ENCODE peak calls at places on chromosome 17, in seven cellular contexts. One of them, this sample, is unnamed. For H3K4me1 and H3K9me3, the result is how much of the 10 kb centered on the place peaks cover.

GRCh38 chr17:50785942-50786570 is 18.7 kb upstream of the ANKRD40CL start:
- DNase-seq in GM23248: peak
- DNase-seq in CD4-positive, CD25-positive, alpha-beta regulatory T cell: no peak
- DNase-seq in right lobe of liver: peak
- DNase-seq in lower lobe of right lung: no peak
- DNase-seq in colonic mucosa: no peak
- DNase-seq in neural progenitor cell: no peak
- DNase-seq in this sample: no peak

GRCh38 chr17:8375738-8376259 is 705 bp downstream of the KRABD2 start:
- DNase-seq in GM23248: peak
- DNase-seq in CD4-positive, CD25-positive, alpha-beta regulatory T cell: no peak
- DNase-seq in right lobe of liver: no peak
- DNase-seq in lower lobe of right lung: no peak
- DNase-seq in colonic mucosa: peak
- DNase-seq in neural progenitor cell: peak
- DNase-seq in this sample: no peak

GRCh38 chr17:76716834-76717205 is 6.1 kb upstream of the MXRA7 start:
- DNase-seq in GM23248: peak
- DNase-seq in CD4-positive, CD25-positive, alpha-beta regulatory T cell: no peak
- DNase-seq in right lobe of liver: no peak
- DNase-seq in lower lobe of right lung: no peak
- DNase-seq in colonic mucosa: no peak
- DNase-seq in neural progenitor cell: no peak
- DNase-seq in this sample: no peak

GRCh38 chr17:48374650-48375230 is 55.3 kb downstream of the SKAP1 start:
- DNase-seq in GM23248: peak
- DNase-seq in CD4-positive, CD25-positive, alpha-beta regulatory T cell: no peak
- DNase-seq in right lobe of liver: peak
- DNase-seq in lower lobe of right lung: no peak
- DNase-seq in colonic mucosa: peak
- DNase-seq in neural progenitor cell: peak
- DNase-seq in this sample: peak

GRCh38 chr17:35726609-35727460 is 4.6 kb upstream of the RASL10B start:
- DNase-seq in GM23248: peak
- DNase-seq in CD4-positive, CD25-positive, alpha-beta regulatory T cell: no peak
- DNase-seq in right lobe of liver: no peak
- DNase-seq in lower lobe of right lung: no peak
- DNase-seq in colonic mucosa: peak
- DNase-seq in neural progenitor cell: no peak
- DNase-seq in this sample: no peak

GRCh38 chr17:17913695-17914332 is 58.4 kb downstream of the TOM1L2 start:
- DNase-seq in GM23248: peak
- DNase-seq in CD4-positive, CD25-positive, alpha-beta regulatory T cell: no peak
- DNase-seq in right lobe of liver: no peak
- DNase-seq in lower lobe of right lung: peak
- DNase-seq in colonic mucosa: peak
- DNase-seq in neural progenitor cell: peak
- DNase-seq in this sample: no peak

GRCh38 chr17:16916557-16916920 is 55.4 kb downstream of the TNFRSF13B start:
- DNase-seq in GM23248: no peak
- DNase-seq in CD4-positive, CD25-positive, alpha-beta regulatory T cell: no peak
- DNase-seq in right lobe of liver: no peak
- DNase-seq in lower lobe of right lung: peak
- DNase-seq in colonic mucosa: no peak
- DNase-seq in neural progenitor cell: no peak
- DNase-seq in this sample: no peak

GRCh38 chr17:51604299-51605020 is 344.1 kb downstream of the UTP18 start:
- DNase-seq in GM23248: no peak
- DNase-seq in CD4-positive, CD25-positive, alpha-beta regulatory T cell: no peak
- DNase-seq in right lobe of liver: no peak
- DNase-seq in lower lobe of right lung: no peak
- DNase-seq in colonic mucosa: no peak
- DNase-seq in neural progenitor cell: no peak
- DNase-seq in this sample: no peak

GRCh38 chr17:76997981-76998531 is 129.9 kb downstream of the MGAT5B start:
- DNase-seq in GM23248: no peak
- DNase-seq in CD4-positive, CD25-positive, alpha-beta regulatory T cell: peak
- DNase-seq in right lobe of liver: no peak
- DNase-seq in lower lobe of right lung: no peak
- DNase-seq in colonic mucosa: no peak
- DNase-seq in neural progenitor cell: no peak
- DNase-seq in this sample: peak

GRCh38 chr17:13244511-13244910 is 226.7 kb upstream of the ELAC2 start:
- DNase-seq in GM23248: peak
- DNase-seq in CD4-positive, CD25-positive, alpha-beta regulatory T cell: no peak
- DNase-seq in right lobe of liver: no peak
- DNase-seq in lower lobe of right lung: no peak
- DNase-seq in colonic mucosa: no peak
- DNase-seq in neural progenitor cell: no peak
- DNase-seq in this sample: no peak

GRCh38 chr17:77266891-77267341 is 126.1 kb downstream of the SEC14L1 start:
- DNase-seq in GM23248: peak
- DNase-seq in CD4-positive, CD25-positive, alpha-beta regulatory T cell: no peak
- DNase-seq in right lobe of liver: no peak
- DNase-seq in lower lobe of right lung: no peak
- DNase-seq in colonic mucosa: no peak
- DNase-seq in neural progenitor cell: peak
- DNase-seq in this sample: no peak

DNA sequence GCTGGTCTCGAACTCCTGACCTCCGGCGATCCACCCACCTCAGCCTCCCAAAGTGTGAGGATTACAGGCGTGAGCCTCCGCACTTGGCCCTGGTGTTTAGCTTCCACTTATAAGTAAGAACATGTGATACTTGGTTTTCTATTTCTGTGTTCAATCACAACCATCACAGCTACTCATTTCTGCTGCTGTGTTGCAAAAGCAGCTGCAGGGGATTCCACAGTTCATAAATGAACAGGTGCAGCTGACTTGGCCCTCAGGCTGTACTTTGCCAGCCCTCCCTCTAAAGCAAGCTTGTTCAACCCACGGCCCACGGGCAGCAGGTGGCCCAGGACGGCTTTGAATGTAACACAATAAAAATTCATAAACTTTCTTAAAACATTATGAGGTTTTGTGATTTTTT is 79.2 kb downstream of the SLC39A11 start:
- DNase-seq in GM23248: no peak
- DNase-seq in CD4-positive, CD25-positive, alpha-beta regulatory T cell: no peak
- DNase-seq in right lobe of liver: no peak
- DNase-seq in lower lobe of right lung: no peak
- DNase-seq in colonic mucosa: no peak
- DNase-seq in neural progenitor cell: no peak
- DNase-seq in this sample: no peak
- H3K4me1 ChIP-seq in GM23248: under half
- H3K4me1 ChIP-seq in CD4-positive, CD25-positive, alpha-beta regulatory T cell: under half
- H3K4me1 ChIP-seq in right lobe of liver: under half
- H3K4me1 ChIP-seq in lower lobe of right lung: under half
- H3K4me1 ChIP-seq in colonic mucosa: under half
- H3K4me1 ChIP-seq in neural progenitor cell: under half
- H3K4me1 ChIP-seq in this sample: under half

GRCh38 chr17:28963841-28964240 is 12.5 kb upstream of the PHF12 start:
- DNase-seq in GM23248: no peak
- DNase-seq in CD4-positive, CD25-positive, alpha-beta regulatory T cell: no peak
- DNase-seq in right lobe of liver: no peak
- DNase-seq in lower lobe of right lung: no peak
- DNase-seq in colonic mucosa: no peak
- DNase-seq in neural progenitor cell: no peak
- DNase-seq in this sample: no peak
- H3K27ac ChIP-seq in GM23248: no peak
- H3K27ac ChIP-seq in CD4-positive, CD25-positive, alpha-beta regulatory T cell: no peak
- H3K27ac ChIP-seq in right lobe of liver: no peak
- H3K27ac ChIP-seq in lower lobe of right lung: no peak
- H3K27ac ChIP-seq in colonic mucosa: no peak
- H3K27ac ChIP-seq in neural progenitor cell: no peak
- H3K27ac ChIP-seq in this sample: no peak

GRCh38 chr17:68387485-68387884 is 69.8 kb downstream of the WIPI1 start:
- DNase-seq in GM23248: no peak
- DNase-seq in CD4-positive, CD25-positive, alpha-beta regulatory T cell: no peak
- DNase-seq in right lobe of liver: no peak
- DNase-seq in lower lobe of right lung: no peak
- DNase-seq in colonic mucosa: no peak
- DNase-seq in neural progenitor cell: no peak
- DNase-seq in this sample: no peak
- H3K9me3 ChIP-seq in GM23248: under half
- H3K9me3 ChIP-seq in CD4-positive, CD25-positive, alpha-beta regulatory T cell: under half
- H3K9me3 ChIP-seq in right lobe of liver: under half
- H3K9me3 ChIP-seq in lower lobe of right lung: under half
- H3K9me3 ChIP-seq in colonic mucosa: under half
- H3K9me3 ChIP-seq in neural progenitor cell: under half
- H3K9me3 ChIP-seq in this sample: under half

GRCh38 chr17:57454729-57455062 is 198.4 kb downstream of the MSI2 start:
- DNase-seq in GM23248: no peak
- DNase-seq in CD4-positive, CD25-positive, alpha-beta regulatory T cell: no peak
- DNase-seq in right lobe of liver: no peak
- DNase-seq in lower lobe of right lung: no peak
- DNase-seq in colonic mucosa: no peak
- DNase-seq in neural progenitor cell: no peak
- DNase-seq in this sample: peak
- H3K4me1 ChIP-seq in GM23248: under half
- H3K4me1 ChIP-seq in CD4-positive, CD25-positive, alpha-beta regulatory T cell: half or more
- H3K4me1 ChIP-seq in right lobe of liver: under half
- H3K4me1 ChIP-seq in lower lobe of right lung: under half
- H3K4me1 ChIP-seq in colonic mucosa: under half
- H3K4me1 ChIP-seq in neural progenitor cell: under half
- H3K4me1 ChIP-seq in this sample: under half

GRCh38 chr17:78528541-78528940 is 48.7 kb downstream of the DNAH17 start:
- DNase-seq in GM23248: no peak
- DNase-seq in CD4-positive, CD25-positive, alpha-beta regulatory T cell: no peak
- DNase-seq in right lobe of liver: no peak
- DNase-seq in lower lobe of right lung: no peak
- DNase-seq in colonic mucosa: no peak
- DNase-seq in neural progenitor cell: peak
- DNase-seq in this sample: no peak

GRCh38 chr17:78525511-78526160 is 51.6 kb downstream of the DNAH17 start:
- DNase-seq in GM23248: no peak
- DNase-seq in CD4-positive, CD25-positive, alpha-beta regulatory T cell: no peak
- DNase-seq in right lobe of liver: no peak
- DNase-seq in lower lobe of right lung: no peak
- DNase-seq in colonic mucosa: no peak
- DNase-seq in neural progenitor cell: no peak
- DNase-seq in this sample: no peak

GRCh38 chr17:78526231-78527025 is 50.8 kb downstream of the DNAH17 start:
- DNase-seq in GM23248: no peak
- DNase-seq in CD4-positive, CD25-positive, alpha-beta regulatory T cell: no peak
- DNase-seq in right lobe of liver: no peak
- DNase-seq in lower lobe of right lung: no peak
- DNase-seq in colonic mucosa: peak
- DNase-seq in neural progenitor cell: peak
- DNase-seq in this sample: no peak

GRCh38 chr17:78529251-78529650 is 47.9 kb downstream of the DNAH17 start:
- DNase-seq in GM23248: no peak
- DNase-seq in CD4-positive, CD25-positive, alpha-beta regulatory T cell: no peak
- DNase-seq in right lobe of liver: no peak
- DNase-seq in lower lobe of right lung: no peak
- DNase-seq in colonic mucosa: no peak
- DNase-seq in neural progenitor cell: no peak
- DNase-seq in this sample: no peak

DNA sequence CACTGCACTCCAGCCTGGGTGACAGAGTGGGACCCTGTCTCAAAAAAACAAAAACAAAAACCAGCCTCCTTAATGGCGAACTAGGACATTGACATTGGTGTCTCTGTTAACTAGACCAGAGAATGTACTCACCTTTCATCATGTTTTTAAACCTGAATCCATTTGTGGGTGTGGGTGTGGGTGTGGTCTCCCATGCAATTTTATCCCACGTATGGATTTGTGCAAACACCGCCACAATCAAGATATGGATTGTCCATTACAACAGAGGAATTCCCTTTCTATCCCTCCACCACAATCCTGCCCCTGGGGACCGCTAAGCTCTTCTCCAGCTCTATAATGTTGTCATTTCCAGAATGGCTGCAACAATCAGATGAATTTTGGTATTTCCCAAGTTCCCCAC is 49.9 kb downstream of the DNAH17 start:
- DNase-seq in GM23248: no peak
- DNase-seq in CD4-positive, CD25-positive, alpha-beta regulatory T cell: no peak
- DNase-seq in right lobe of liver: no peak
- DNase-seq in lower lobe of right lung: no peak
- DNase-seq in colonic mucosa: no peak
- DNase-seq in neural progenitor cell: no peak
- DNase-seq in this sample: no peak
- H3K27ac ChIP-seq in GM23248: no peak
- H3K27ac ChIP-seq in CD4-positive, CD25-positive, alpha-beta regulatory T cell: no peak
- H3K27ac ChIP-seq in right lobe of liver: no peak
- H3K27ac ChIP-seq in lower lobe of right lung: no peak
- H3K27ac ChIP-seq in colonic mucosa: no peak
- H3K27ac ChIP-seq in neural progenitor cell: no peak
- H3K27ac ChIP-seq in this sample: no peak

DNA sequence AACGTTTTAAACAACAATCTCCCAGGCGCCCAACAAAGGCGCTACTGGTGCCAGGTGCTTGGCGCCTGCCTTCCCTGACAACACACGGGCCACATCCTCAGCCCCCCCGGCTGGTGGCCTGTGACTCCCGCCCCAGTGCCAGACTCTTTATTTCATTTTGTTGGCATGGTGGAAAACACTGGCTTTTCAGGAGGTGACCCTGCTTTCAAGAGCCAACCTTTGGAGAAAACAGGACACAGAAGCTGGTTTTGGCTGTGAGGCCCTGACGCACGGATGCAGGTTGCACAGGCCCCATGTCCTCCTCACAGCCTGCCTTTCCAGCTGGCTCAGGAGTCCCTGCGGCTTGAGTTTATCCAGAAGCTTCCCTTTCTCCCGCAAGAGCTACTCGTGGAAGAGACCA is 100.0 kb downstream of the METRNL start:
- DNase-seq in GM23248: no peak
- DNase-seq in CD4-positive, CD25-positive, alpha-beta regulatory T cell: no peak
- DNase-seq in right lobe of liver: peak
- DNase-seq in lower lobe of right lung: no peak
- DNase-seq in colonic mucosa: peak
- DNase-seq in neural progenitor cell: no peak
- DNase-seq in this sample: peak
- H3K9me3 ChIP-seq in GM23248: under half
- H3K9me3 ChIP-seq in CD4-positive, CD25-positive, alpha-beta regulatory T cell: under half
- H3K9me3 ChIP-seq in right lobe of liver: under half
- H3K9me3 ChIP-seq in lower lobe of right lung: under half
- H3K9me3 ChIP-seq in colonic mucosa: under half
- H3K9me3 ChIP-seq in neural progenitor cell: under half
- H3K9me3 ChIP-seq in this sample: under half

DNA sequence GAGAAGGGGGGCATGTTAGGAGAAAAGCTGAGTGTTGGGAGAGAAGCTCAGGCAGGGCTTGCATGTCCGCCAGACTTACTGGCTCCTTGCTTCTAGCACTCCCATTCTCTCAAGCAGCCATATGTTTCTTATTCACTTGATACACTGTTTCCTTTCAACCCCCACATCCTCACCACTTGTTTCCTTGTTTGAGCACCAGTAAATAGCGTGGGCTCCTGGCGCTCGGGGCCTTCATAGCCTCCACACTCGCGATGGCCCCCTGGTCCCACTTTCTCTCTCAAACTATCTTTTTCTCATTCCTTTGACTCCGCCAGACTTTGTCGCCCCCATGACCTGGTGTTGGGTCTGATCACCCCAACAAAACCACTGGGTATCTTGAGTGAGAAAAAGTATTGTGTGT is 16.6 kb downstream of the ATP5PD start:
- DNase-seq in GM23248: no peak
- DNase-seq in CD4-positive, CD25-positive, alpha-beta regulatory T cell: no peak
- DNase-seq in right lobe of liver: no peak
- DNase-seq in lower lobe of right lung: no peak
- DNase-seq in colonic mucosa: no peak
- DNase-seq in neural progenitor cell: no peak
- DNase-seq in this sample: no peak
- H3K4me1 ChIP-seq in GM23248: under half
- H3K4me1 ChIP-seq in CD4-positive, CD25-positive, alpha-beta regulatory T cell: under half
- H3K4me1 ChIP-seq in right lobe of liver: under half
- H3K4me1 ChIP-seq in lower lobe of right lung: under half
- H3K4me1 ChIP-seq in colonic mucosa: under half
- H3K4me1 ChIP-seq in neural progenitor cell: under half
- H3K4me1 ChIP-seq in this sample: under half

This sample was measured in CD8-positive, alpha-beta T cell.